ENCODE peak calls at places on chromosomes 4 and X, in seven cellular contexts. One of them, this sample, is unnamed. For H3K4me1, the result is how much of the 10 kb centered on the place peaks cover.

GRCh38 chr4:1043658-1044468 is 32.4 kb downstream of the FGFRL1 start:
- DNase-seq in CD4-positive, alpha-beta memory T cell: no peak
- DNase-seq in transverse colon: peak
- DNase-seq in heart left ventricle: peak
- DNase-seq in left ventricle myocardium inferior: peak
- DNase-seq in mucosa of descending colon: peak
- DNase-seq in kidney: peak
- DNase-seq in this sample: peak

GRCh38 chr4:96649536-96649935 is 809.6 kb downstream of the PDHA2 start:
- DNase-seq in transverse colon: no peak
- DNase-seq in CD4-positive, alpha-beta memory T cell: no peak
- DNase-seq in heart left ventricle: no peak
- DNase-seq in mucosa of descending colon: no peak
- DNase-seq in kidney: no peak
- DNase-seq in left ventricle myocardium inferior: no peak
- DNase-seq in this sample: no peak

GRCh38 chrX:100979881-100980607 is 10.5 kb downstream of the ARL13A start:
- DNase-seq in transverse colon: no peak
- DNase-seq in heart left ventricle: no peak
- DNase-seq in CD4-positive, alpha-beta memory T cell: no peak
- DNase-seq in kidney: no peak
- DNase-seq in mucosa of descending colon: no peak
- DNase-seq in left ventricle myocardium inferior: no peak
- DNase-seq in this sample: no peak

GRCh38 chrX:65488496-65488895 is 46.1 kb downstream of the LAS1L start:
- DNase-seq in heart left ventricle: no peak
- DNase-seq in mucosa of descending colon: no peak
- DNase-seq in kidney: no peak
- DNase-seq in transverse colon: no peak
- DNase-seq in left ventricle myocardium inferior: no peak
- DNase-seq in CD4-positive, alpha-beta memory T cell: no peak
- DNase-seq in this sample: no peak

GRCh38 chr4:153541426-153542096 is 75.4 kb downstream of the TMEM131L start:
- DNase-seq in CD4-positive, alpha-beta memory T cell: no peak
- DNase-seq in transverse colon: no peak
- DNase-seq in mucosa of descending colon: no peak
- DNase-seq in heart left ventricle: no peak
- DNase-seq in kidney: no peak
- DNase-seq in left ventricle myocardium inferior: no peak
- DNase-seq in this sample: no peak

GRCh38 chrX:77925764-77926163 is 15.3 kb downstream of the ATP7A start:
- DNase-seq in transverse colon: no peak
- DNase-seq in left ventricle myocardium inferior: no peak
- DNase-seq in mucosa of descending colon: no peak
- DNase-seq in heart left ventricle: no peak
- DNase-seq in kidney: no peak
- DNase-seq in CD4-positive, alpha-beta memory T cell: no peak
- DNase-seq in this sample: no peak

GRCh38 chr4:180610317-180610716 is 1632.9 kb upstream of the TENM3 start:
- DNase-seq in CD4-positive, alpha-beta memory T cell: no peak
- DNase-seq in kidney: no peak
- DNase-seq in transverse colon: no peak
- DNase-seq in mucosa of descending colon: no peak
- DNase-seq in left ventricle myocardium inferior: no peak
- DNase-seq in heart left ventricle: no peak
- DNase-seq in this sample: no peak

GRCh38 chrX:71514367-71515038 is 18.4 kb upstream of the OGT start:
- DNase-seq in transverse colon: peak
- DNase-seq in CD4-positive, alpha-beta memory T cell: peak
- DNase-seq in mucosa of descending colon: no peak
- DNase-seq in kidney: no peak
- DNase-seq in left ventricle myocardium inferior: no peak
- DNase-seq in heart left ventricle: no peak
- DNase-seq in this sample: no peak

GRCh38 chr4:78775278-78776030 is 696 bp upstream of the BMP2K start:
- DNase-seq in left ventricle myocardium inferior: peak
- DNase-seq in mucosa of descending colon: peak
- DNase-seq in transverse colon: peak
- DNase-seq in CD4-positive, alpha-beta memory T cell: peak
- DNase-seq in heart left ventricle: peak
- DNase-seq in kidney: peak
- DNase-seq in this sample: peak

GRCh38 chr4:78776729-78777555 is 792 bp downstream of the BMP2K start:
- DNase-seq in kidney: peak
- DNase-seq in heart left ventricle: peak
- DNase-seq in mucosa of descending colon: peak
- DNase-seq in transverse colon: peak
- DNase-seq in CD4-positive, alpha-beta memory T cell: peak
- DNase-seq in left ventricle myocardium inferior: peak
- DNase-seq in this sample: no peak

GRCh38 chr4:78774395-78774794 is 1.8 kb upstream of the BMP2K start:
- DNase-seq in mucosa of descending colon: no peak
- DNase-seq in left ventricle myocardium inferior: no peak
- DNase-seq in transverse colon: no peak
- DNase-seq in heart left ventricle: no peak
- DNase-seq in kidney: no peak
- DNase-seq in CD4-positive, alpha-beta memory T cell: no peak
- DNase-seq in this sample: no peak

GRCh38 chr4:78777556-78777900 is 1.4 kb downstream of the BMP2K start:
- DNase-seq in mucosa of descending colon: no peak
- DNase-seq in left ventricle myocardium inferior: no peak
- DNase-seq in transverse colon: no peak
- DNase-seq in heart left ventricle: no peak
- DNase-seq in CD4-positive, alpha-beta memory T cell: no peak
- DNase-seq in kidney: no peak
- DNase-seq in this sample: no peak

DNA sequence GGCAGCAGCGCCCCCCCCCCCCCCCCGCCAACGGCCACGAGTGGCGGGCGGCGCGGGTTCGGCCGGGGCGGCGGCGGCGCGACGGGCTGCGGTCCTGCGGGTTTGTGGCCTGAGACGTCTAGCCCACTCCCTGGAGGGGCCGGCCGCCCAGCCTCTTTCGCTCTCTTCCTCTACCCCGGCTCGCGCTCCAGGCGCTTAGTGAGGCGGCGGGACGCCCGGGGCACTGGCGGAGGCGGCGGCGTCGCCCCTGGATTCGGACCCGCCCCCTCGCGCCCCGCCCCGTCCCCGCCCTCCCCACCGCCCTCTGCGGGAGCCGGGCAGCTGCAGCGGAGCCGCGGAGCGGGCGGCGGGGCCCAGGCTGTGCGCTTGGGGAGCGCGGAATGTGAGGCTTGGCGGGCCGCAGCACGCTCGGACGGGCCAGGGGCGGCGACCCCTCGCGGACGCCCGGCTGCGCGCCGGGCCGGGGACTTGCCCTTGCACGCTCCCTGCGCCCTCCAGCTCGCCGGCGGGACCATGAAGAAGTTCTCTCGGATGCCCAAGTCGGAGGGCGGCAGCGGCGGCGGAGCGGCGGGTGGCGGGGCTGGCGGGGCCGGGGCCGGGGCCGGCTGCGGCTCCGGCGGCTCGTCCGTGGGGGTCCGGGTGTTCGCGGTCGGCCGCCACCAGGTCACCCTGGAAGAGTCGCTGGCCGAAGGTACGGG is at the start of gene BMP2K:
- DNase-seq in CD4-positive, alpha-beta memory T cell: peak
- DNase-seq in mucosa of descending colon: peak
- DNase-seq in heart left ventricle: peak
- DNase-seq in left ventricle myocardium inferior: peak
- DNase-seq in kidney: peak
- DNase-seq in transverse colon: peak
- DNase-seq in this sample: peak
- H3K4me1 ChIP-seq in CD4-positive, alpha-beta memory T cell: under half
- H3K4me1 ChIP-seq in mucosa of descending colon: under half
- H3K4me1 ChIP-seq in heart left ventricle: under half
- H3K4me1 ChIP-seq in left ventricle myocardium inferior: half or more
- H3K4me1 ChIP-seq in kidney: under half
- H3K4me1 ChIP-seq in transverse colon: under half
- H3K4me1 ChIP-seq in this sample: under half

GRCh38 chr4:7901274-7901845 is 38.3 kb downstream of the AFAP1 start:
- DNase-seq in mucosa of descending colon: no peak
- DNase-seq in transverse colon: no peak
- DNase-seq in CD4-positive, alpha-beta memory T cell: no peak
- DNase-seq in heart left ventricle: no peak
- DNase-seq in kidney: no peak
- DNase-seq in left ventricle myocardium inferior: no peak
- DNase-seq in this sample: no peak

GRCh38 chr4:7899184-7899583 is 40.5 kb downstream of the AFAP1 start:
- DNase-seq in transverse colon: no peak
- DNase-seq in kidney: no peak
- DNase-seq in left ventricle myocardium inferior: no peak
- DNase-seq in heart left ventricle: no peak
- DNase-seq in CD4-positive, alpha-beta memory T cell: no peak
- DNase-seq in mucosa of descending colon: no peak
- DNase-seq in this sample: no peak

GRCh38 chr4:7902101-7902553 is 37.5 kb downstream of the AFAP1 start:
- DNase-seq in heart left ventricle: no peak
- DNase-seq in mucosa of descending colon: no peak
- DNase-seq in left ventricle myocardium inferior: no peak
- DNase-seq in kidney: no peak
- DNase-seq in CD4-positive, alpha-beta memory T cell: no peak
- DNase-seq in transverse colon: no peak
- DNase-seq in this sample: no peak

GRCh38 chr4:7898385-7898784 is 41.3 kb downstream of the AFAP1 start:
- DNase-seq in mucosa of descending colon: no peak
- DNase-seq in kidney: no peak
- DNase-seq in left ventricle myocardium inferior: no peak
- DNase-seq in heart left ventricle: no peak
- DNase-seq in CD4-positive, alpha-beta memory T cell: no peak
- DNase-seq in transverse colon: no peak
- DNase-seq in this sample: no peak

GRCh38 chr4:7900351-7900750 is 39.3 kb downstream of the AFAP1 start:
- DNase-seq in mucosa of descending colon: no peak
- DNase-seq in heart left ventricle: no peak
- DNase-seq in transverse colon: no peak
- DNase-seq in CD4-positive, alpha-beta memory T cell: no peak
- DNase-seq in left ventricle myocardium inferior: no peak
- DNase-seq in kidney: no peak
- DNase-seq in this sample: no peak
- H3K4me1 ChIP-seq in mucosa of descending colon: under half
- H3K4me1 ChIP-seq in heart left ventricle: under half
- H3K4me1 ChIP-seq in transverse colon: under half
- H3K4me1 ChIP-seq in CD4-positive, alpha-beta memory T cell: under half
- H3K4me1 ChIP-seq in left ventricle myocardium inferior: half or more
- H3K4me1 ChIP-seq in kidney: under half
- H3K4me1 ChIP-seq in this sample: under half

DNA sequence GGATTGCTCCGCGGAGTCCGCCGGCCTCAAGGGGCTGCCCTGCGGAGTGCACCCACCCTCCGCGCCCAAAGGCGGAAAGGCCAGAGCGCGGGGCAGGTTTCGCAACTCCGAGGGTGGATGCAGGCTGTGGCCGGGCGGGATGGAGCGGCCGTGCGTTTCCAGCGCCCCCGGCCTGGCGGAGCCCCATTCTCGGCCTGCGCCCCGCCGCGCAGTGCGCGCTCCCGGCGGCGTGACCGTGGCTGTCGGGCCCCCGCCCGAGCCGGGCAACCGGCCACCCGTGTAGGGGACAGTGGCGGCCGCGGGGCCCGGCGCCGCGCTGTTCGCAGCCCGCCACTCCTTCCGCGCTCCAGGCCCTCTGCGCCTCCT is 331 bp downstream of the SETD7 start:
- DNase-seq in mucosa of descending colon: peak
- DNase-seq in kidney: peak
- DNase-seq in CD4-positive, alpha-beta memory T cell: no peak
- DNase-seq in transverse colon: peak
- DNase-seq in heart left ventricle: peak
- DNase-seq in left ventricle myocardium inferior: peak
- DNase-seq in this sample: no peak
- H3K4me1 ChIP-seq in mucosa of descending colon: under half
- H3K4me1 ChIP-seq in kidney: under half
- H3K4me1 ChIP-seq in CD4-positive, alpha-beta memory T cell: under half
- H3K4me1 ChIP-seq in transverse colon: half or more
- H3K4me1 ChIP-seq in heart left ventricle: under half
- H3K4me1 ChIP-seq in left ventricle myocardium inferior: half or more
- H3K4me1 ChIP-seq in this sample: under half

GRCh38 chrX:43003204-43003565 is 225.2 kb upstream of the PPP1R2C start:
- DNase-seq in kidney: no peak
- DNase-seq in left ventricle myocardium inferior: no peak
- DNase-seq in mucosa of descending colon: no peak
- DNase-seq in transverse colon: no peak
- DNase-seq in heart left ventricle: no peak
- DNase-seq in CD4-positive, alpha-beta memory T cell: no peak
- DNase-seq in this sample: no peak

GRCh38 chrX:43003939-43004338 is 226.0 kb upstream of the PPP1R2C start:
- DNase-seq in CD4-positive, alpha-beta memory T cell: no peak
- DNase-seq in heart left ventricle: no peak
- DNase-seq in transverse colon: no peak
- DNase-seq in left ventricle myocardium inferior: no peak
- DNase-seq in kidney: no peak
- DNase-seq in mucosa of descending colon: no peak
- DNase-seq in this sample: no peak

GRCh38 chrX:43000121-43000520 is 222.2 kb upstream of the PPP1R2C start:
- DNase-seq in transverse colon: no peak
- DNase-seq in mucosa of descending colon: no peak
- DNase-seq in heart left ventricle: no peak
- DNase-seq in left ventricle myocardium inferior: no peak
- DNase-seq in kidney: no peak
- DNase-seq in CD4-positive, alpha-beta memory T cell: no peak
- DNase-seq in this sample: no peak

GRCh38 chrX:43005561-43005960 is 227.6 kb upstream of the PPP1R2C start:
- DNase-seq in CD4-positive, alpha-beta memory T cell: no peak
- DNase-seq in transverse colon: no peak
- DNase-seq in kidney: no peak
- DNase-seq in heart left ventricle: no peak
- DNase-seq in left ventricle myocardium inferior: no peak
- DNase-seq in mucosa of descending colon: no peak
- DNase-seq in this sample: peak

DNA sequence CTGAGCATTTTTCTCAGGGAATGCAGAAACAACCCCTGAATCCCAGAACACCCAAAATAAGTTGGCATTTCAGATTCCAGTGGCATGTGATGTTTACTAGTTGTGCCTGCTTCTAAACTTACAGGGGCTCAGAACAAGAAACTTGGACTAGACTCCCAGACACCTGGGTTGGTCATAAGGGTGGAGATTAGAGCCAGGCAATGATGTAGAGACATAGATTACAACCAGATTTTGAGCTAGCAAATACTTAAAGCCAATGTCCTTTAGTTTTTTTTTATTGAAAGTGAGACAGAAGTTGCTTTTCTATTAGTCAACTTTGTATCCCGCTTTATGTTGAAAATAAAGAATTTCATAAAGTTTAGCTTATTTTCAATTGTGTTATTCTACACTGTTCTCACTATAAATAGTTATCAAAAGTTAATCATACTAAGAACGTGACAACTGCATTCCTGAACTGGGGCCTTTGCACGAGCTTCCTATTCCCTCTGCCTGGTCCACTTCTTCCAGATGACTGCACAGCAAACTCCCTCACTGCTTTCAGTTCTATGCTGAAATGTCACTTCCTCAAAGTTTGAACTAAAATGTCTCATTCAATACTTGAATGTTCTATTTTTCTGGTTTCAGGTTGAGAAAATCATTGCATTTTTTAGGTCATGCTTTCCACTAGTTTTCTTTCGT is 224.7 kb upstream of the PPP1R2C start:
- DNase-seq in CD4-positive, alpha-beta memory T cell: no peak
- DNase-seq in transverse colon: no peak
- DNase-seq in left ventricle myocardium inferior: no peak
- DNase-seq in kidney: no peak
- DNase-seq in heart left ventricle: no peak
- DNase-seq in mucosa of descending colon: no peak
- DNase-seq in this sample: no peak
- H3K4me1 ChIP-seq in CD4-positive, alpha-beta memory T cell: under half
- H3K4me1 ChIP-seq in transverse colon: under half
- H3K4me1 ChIP-seq in left ventricle myocardium inferior: under half
- H3K4me1 ChIP-seq in kidney: under half
- H3K4me1 ChIP-seq in heart left ventricle: under half
- H3K4me1 ChIP-seq in mucosa of descending colon: under half
- H3K4me1 ChIP-seq in this sample: under half